ENCODE peak calls at places on chromosome 14, in seven cellular contexts. F is stimulated activated CD4-positive, alpha-beta T cell treated with anti-CD3 and anti-CD28 coated beads, TNF-alpha, amount 100 ng/mL, for 4 hours; L is dorsolateral prefrontal cortex; X is germinal center; T is caudate nucleus; W is dermis microvascular lymphatic vessel endothelial cell; O is iris pigment epithelial cell. Q is an unnamed sample.

GRCh38 chr14:45526715-45527549 is 273.9 kb upstream of the MIS18BP1 start:
- DNase-seq in L (no peak), O (peak), X (peak), W (no peak), F (no peak), T (no peak), Q (no peak)

GRCh38 chr14:32327255-32327961 is 1.7 kb upstream of the AKAP6 start:
- DNase-seq in F (no peak), L (no peak), T (no peak), O (no peak), W (no peak), X (no peak), Q (no peak)

GRCh38 chr14:90839024-90839888 is 23.0 kb upstream of the TTC7B start:
- DNase-seq in F (no peak), X (no peak), O (peak), T (no peak), L (no peak), W (no peak), Q (no peak)

GRCh38 chr14:91116913-91117588 is 3.2 kb downstream of the DGLUCY start:
- DNase-seq in X (no peak), F (no peak), T (no peak), L (no peak), O (no peak), W (no peak), Q (no peak)

GRCh38 chr14:61187642-61187905 is 93.6 kb downstream of the TMEM30B start:
- DNase-seq in X (no peak), L (no peak), O (no peak), F (no peak), W (no peak), T (no peak), Q (no peak)

GRCh38 chr14:29648045-29648444 is 279.6 kb downstream of the PRKD1 start:
- DNase-seq in L (no peak), O (no peak), X (no peak), F (no peak), W (peak), T (no peak), Q (no peak)

GRCh38 chr14:58362798-58363412 is 32.8 kb upstream of the TOMM20L start:
- DNase-seq in X (peak), T (no peak), L (no peak), O (peak), W (peak), F (no peak), Q (no peak)

GRCh38 chr14:52824479-52824878 is 33.1 kb upstream of the GNPNAT1 start:
- DNase-seq in W (no peak), L (no peak), T (no peak), O (peak), X (no peak), F (no peak), Q (no peak)

GRCh38 chr14:42110167-42110566 is 503.5 kb downstream of the LRFN5 start:
- DNase-seq in T (no peak), X (no peak), O (peak), F (no peak), W (no peak), L (no peak), Q (no peak)

GRCh38 chr14:103216857-103217256 is 93.6 kb downstream of the TNFAIP2 start:
- DNase-seq in W (no peak), O (no peak), F (no peak), X (no peak), L (no peak), T (no peak), Q (no peak)

GRCh38 chr14:60618200-60618599 is 31.1 kb downstream of the SIX1 start:
- DNase-seq in L (no peak), X (no peak), T (no peak), W (no peak), O (no peak), F (no peak), Q (no peak)

GRCh38 chr14:59067135-59067894 is 121.2 kb upstream of the DAAM1 start:
- DNase-seq in L (no peak), T (no peak), F (no peak), W (no peak), X (no peak), O (peak), Q (no peak)

GRCh38 chr14:50335389-50335788 is 23.3 kb downstream of the DMAC2L start:
- DNase-seq in F (no peak), L (peak), X (no peak), W (peak), O (peak), T (peak), Q (peak)

GRCh38 chr14:99996951-99997571 is 68.2 kb upstream of the EVL start:
- DNase-seq in T (no peak), L (no peak), F (no peak), O (no peak), X (no peak), W (no peak), Q (no peak)

GRCh38 chr14:75520852-75521251 is 1.4 kb upstream of the BATF start:
- DNase-seq in W (no peak), T (no peak), L (no peak), O (no peak), X (no peak), F (no peak), Q (no peak)

GRCh38 chr14:53982546-53982945 is 25.9 kb upstream of the BMP4 start:
- DNase-seq in W (no peak), L (no peak), T (no peak), O (no peak), F (no peak), X (no peak), Q (no peak)

GRCh38 chr14:106508216-106508615 is 981.8 kb downstream of the TMEM121 start:
- DNase-seq in L (no peak), T (no peak), X (no peak), F (no peak), O (no peak), W (no peak), Q (no peak)

GRCh38 chr14:93923586-93923985 is 3.6 kb upstream of the FAM181A start:
- DNase-seq in F (no peak), T (no peak), O (no peak), L (no peak), W (no peak), X (no peak), Q (no peak)

GRCh38 chr14:77947372-77947771 is 147.5 kb downstream of the ADCK1 start:
- DNase-seq in T (no peak), F (no peak), O (no peak), L (no peak), X (no peak), W (no peak), Q (no peak)

GRCh38 chr14:101191086-101191881 is 287.8 kb upstream of the RTL1 start:
- DNase-seq in L (no peak), F (no peak), X (no peak), O (no peak), W (no peak), T (no peak), Q (no peak)

GRCh38 chr14:90630407-90630806 is 185.8 kb downstream of the TTC7B start:
- DNase-seq in W (no peak), T (no peak), O (peak), F (no peak), X (no peak), L (no peak), Q (no peak)

GRCh38 chr14:61484011-61484410 is 162.6 kb downstream of the PRKCH start:
- DNase-seq in O (no peak), F (no peak), L (no peak), X (no peak), W (no peak), T (no peak), Q (no peak)

GRCh38 chr14:105855246-105855892 is 329.0 kb downstream of the TMEM121 start:
- DNase-seq in L (no peak), F (no peak), W (no peak), T (no peak), O (no peak), X (no peak), Q (no peak)

GRCh38 chr14:104376202-104377140 is 203.1 kb upstream of the C14orf180 start:
- DNase-seq in X (no peak), T (no peak), F (no peak), L (peak), W (no peak), O (no peak), Q (no peak)

GRCh38 chr14:77459072-77459723 is 1.3 kb downstream of the AHSA1 start:
- DNase-seq in L (peak), F (no peak), W (peak), O (peak), T (peak), X (peak), Q (peak)

GRCh38 chr14:52111583-52111982 is 42.7 kb upstream of the NID2 start:
- DNase-seq in O (peak), F (no peak), X (no peak), L (no peak), W (no peak), T (no peak), Q (no peak)

GRCh38 chr14:102516531-102517411 is 7.2 kb upstream of the ANKRD9 start:
- DNase-seq in L (no peak), T (no peak), X (peak), W (no peak), O (no peak), F (peak), Q (no peak)

GRCh38 chr14:58780595-58780994 is 142.8 kb downstream of the DACT1 start:
- DNase-seq in L (no peak), O (no peak), X (no peak), F (no peak), W (no peak), T (no peak), Q (no peak)

GRCh38 chr14:74686324-74686723 is 26.6 kb downstream of the AREL1 start:
- DNase-seq in T (no peak), F (no peak), X (no peak), L (no peak), O (no peak), W (no peak), Q (no peak)

GRCh38 chr14:55899531-55899930 is 218.7 kb upstream of the PELI2 start:
- DNase-seq in T (no peak), O (no peak), L (no peak), F (no peak), W (no peak), X (no peak), Q (no peak)

GRCh38 chr14:38309522-38310262 is 53.8 kb upstream of the CLEC14A start:
- DNase-seq in L (no peak), T (no peak), F (no peak), W (no peak), X (no peak), O (no peak), Q (no peak)

GRCh38 chr14:22554706-22555572 is 34.1 kb downstream of the DAD1 start:
- DNase-seq in F (no peak), X (no peak), T (no peak), L (no peak), O (no peak), W (no peak), Q (no peak)

GRCh38 chr14:23984891-23985607 is 3.7 kb upstream of the DHRS4L2 start:
- DNase-seq in T (no peak), L (no peak), W (no peak), F (no peak), X (no peak), O (peak), Q (no peak)

Q was measured in substantia nigra.